ENCODE peak calls at places on chromosomes 11 and 22, in ten cellular contexts. One of them, this sample, is unnamed.

GRCh38 chr11:133936551-133936950 is 20.2 kb downstream of the IGSF9B start:
- ATAC-seq in RWPE2: no peak
- ATAC-seq in A549: no peak
- ATAC-seq in activated T-helper 17 cell treated with anti-CD3 and anti-CD28 coated beads, Interleukin-2, amount 50 U/mL, for 72 hours: no peak
- ATAC-seq in right cardiac atrium: no peak
- ATAC-seq in Panc1: no peak
- ATAC-seq in activated T-cell treated with anti-CD3 and anti-CD28 coated beads, Interleukin-2, amount 50 U/mL, for 4 hours: no peak
- ATAC-seq in pancreas: no peak
- ATAC-seq in upper lobe of right lung: no peak
- ATAC-seq in DND-41: no peak
- ATAC-seq in this sample: no peak

GRCh38 chr11:12238420-12238819 is 128.0 kb downstream of the MICAL2 start:
- ATAC-seq in RWPE2: no peak
- ATAC-seq in A549: no peak
- ATAC-seq in activated T-helper 17 cell treated with anti-CD3 and anti-CD28 coated beads, Interleukin-2, amount 50 U/mL, for 72 hours: no peak
- ATAC-seq in right cardiac atrium: peak
- ATAC-seq in Panc1: no peak
- ATAC-seq in activated T-cell treated with anti-CD3 and anti-CD28 coated beads, Interleukin-2, amount 50 U/mL, for 4 hours: no peak
- ATAC-seq in pancreas: no peak
- ATAC-seq in upper lobe of right lung: no peak
- ATAC-seq in DND-41: no peak
- ATAC-seq in this sample: no peak

GRCh38 chr11:117928818-117929567 is at the start of gene TMPRSS13:
- ATAC-seq in RWPE2: peak
- ATAC-seq in A549: no peak
- ATAC-seq in activated T-helper 17 cell treated with anti-CD3 and anti-CD28 coated beads, Interleukin-2, amount 50 U/mL, for 72 hours: no peak
- ATAC-seq in right cardiac atrium: no peak
- ATAC-seq in Panc1: no peak
- ATAC-seq in activated T-cell treated with anti-CD3 and anti-CD28 coated beads, Interleukin-2, amount 50 U/mL, for 4 hours: no peak
- ATAC-seq in pancreas: peak
- ATAC-seq in upper lobe of right lung: peak
- ATAC-seq in DND-41: no peak
- ATAC-seq in this sample: no peak

GRCh38 chr11:2549491-2549875 is 104.7 kb downstream of the KCNQ1 start:
- ATAC-seq in RWPE2: no peak
- ATAC-seq in A549: no peak
- ATAC-seq in activated T-helper 17 cell treated with anti-CD3 and anti-CD28 coated beads, Interleukin-2, amount 50 U/mL, for 72 hours: no peak
- ATAC-seq in right cardiac atrium: peak
- ATAC-seq in Panc1: no peak
- ATAC-seq in activated T-cell treated with anti-CD3 and anti-CD28 coated beads, Interleukin-2, amount 50 U/mL, for 4 hours: no peak
- ATAC-seq in pancreas: no peak
- ATAC-seq in upper lobe of right lung: peak
- ATAC-seq in DND-41: no peak
- ATAC-seq in this sample: no peak

GRCh38 chr11:48043111-48043997 is 63.0 kb downstream of the PTPRJ start:
- ATAC-seq in RWPE2: no peak
- ATAC-seq in A549: no peak
- ATAC-seq in activated T-helper 17 cell treated with anti-CD3 and anti-CD28 coated beads, Interleukin-2, amount 50 U/mL, for 72 hours: peak
- ATAC-seq in right cardiac atrium: no peak
- ATAC-seq in Panc1: no peak
- ATAC-seq in activated T-cell treated with anti-CD3 and anti-CD28 coated beads, Interleukin-2, amount 50 U/mL, for 4 hours: peak
- ATAC-seq in pancreas: no peak
- ATAC-seq in upper lobe of right lung: no peak
- ATAC-seq in DND-41: peak
- ATAC-seq in this sample: no peak

GRCh38 chr22:32579533-32580220 is 105.1 kb downstream of the FBXO7 start:
- ATAC-seq in RWPE2: no peak
- ATAC-seq in A549: no peak
- ATAC-seq in activated T-helper 17 cell treated with anti-CD3 and anti-CD28 coated beads, Interleukin-2, amount 50 U/mL, for 72 hours: no peak
- ATAC-seq in right cardiac atrium: peak
- ATAC-seq in Panc1: no peak
- ATAC-seq in activated T-cell treated with anti-CD3 and anti-CD28 coated beads, Interleukin-2, amount 50 U/mL, for 4 hours: no peak
- ATAC-seq in pancreas: no peak
- ATAC-seq in upper lobe of right lung: peak
- ATAC-seq in DND-41: no peak
- ATAC-seq in this sample: peak

GRCh38 chr11:67436459-67437081 is 912 bp downstream of the PTPRCAP start:
- ATAC-seq in RWPE2: peak
- ATAC-seq in A549: peak
- ATAC-seq in activated T-helper 17 cell treated with anti-CD3 and anti-CD28 coated beads, Interleukin-2, amount 50 U/mL, for 72 hours: peak
- ATAC-seq in right cardiac atrium: no peak
- ATAC-seq in Panc1: peak
- ATAC-seq in activated T-cell treated with anti-CD3 and anti-CD28 coated beads, Interleukin-2, amount 50 U/mL, for 4 hours: peak
- ATAC-seq in pancreas: peak
- ATAC-seq in upper lobe of right lung: peak
- ATAC-seq in DND-41: peak
- ATAC-seq in this sample: no peak

GRCh38 chr11:2778630-2779498 is 79.1 kb upstream of the KCNQ1OT1 start:
- ATAC-seq in RWPE2: peak
- ATAC-seq in A549: peak
- ATAC-seq in activated T-helper 17 cell treated with anti-CD3 and anti-CD28 coated beads, Interleukin-2, amount 50 U/mL, for 72 hours: no peak
- ATAC-seq in right cardiac atrium: peak
- ATAC-seq in Panc1: peak
- ATAC-seq in activated T-cell treated with anti-CD3 and anti-CD28 coated beads, Interleukin-2, amount 50 U/mL, for 4 hours: no peak
- ATAC-seq in pancreas: peak
- ATAC-seq in upper lobe of right lung: peak
- ATAC-seq in DND-41: no peak
- ATAC-seq in this sample: peak

GRCh38 chr11:58640386-58641023 is 18.0 kb downstream of the CNTF start:
- ATAC-seq in RWPE2: no peak
- ATAC-seq in A549: no peak
- ATAC-seq in activated T-helper 17 cell treated with anti-CD3 and anti-CD28 coated beads, Interleukin-2, amount 50 U/mL, for 72 hours: no peak
- ATAC-seq in right cardiac atrium: peak
- ATAC-seq in Panc1: no peak
- ATAC-seq in activated T-cell treated with anti-CD3 and anti-CD28 coated beads, Interleukin-2, amount 50 U/mL, for 4 hours: no peak
- ATAC-seq in pancreas: peak
- ATAC-seq in upper lobe of right lung: peak
- ATAC-seq in DND-41: peak
- ATAC-seq in this sample: no peak

GRCh38 chr11:61507962-61508824 is at the start of gene LRRC10B:
- ATAC-seq in RWPE2: no peak
- ATAC-seq in A549: no peak
- ATAC-seq in activated T-helper 17 cell treated with anti-CD3 and anti-CD28 coated beads, Interleukin-2, amount 50 U/mL, for 72 hours: peak
- ATAC-seq in right cardiac atrium: no peak
- ATAC-seq in Panc1: peak
- ATAC-seq in activated T-cell treated with anti-CD3 and anti-CD28 coated beads, Interleukin-2, amount 50 U/mL, for 4 hours: peak
- ATAC-seq in pancreas: peak
- ATAC-seq in upper lobe of right lung: peak
- ATAC-seq in DND-41: no peak
- ATAC-seq in this sample: no peak

GRCh38 chr11:128727811-128728431 is 34.0 kb downstream of the FLI1 start:
- ATAC-seq in RWPE2: no peak
- ATAC-seq in A549: no peak
- ATAC-seq in activated T-helper 17 cell treated with anti-CD3 and anti-CD28 coated beads, Interleukin-2, amount 50 U/mL, for 72 hours: no peak
- ATAC-seq in right cardiac atrium: no peak
- ATAC-seq in Panc1: no peak
- ATAC-seq in activated T-cell treated with anti-CD3 and anti-CD28 coated beads, Interleukin-2, amount 50 U/mL, for 4 hours: no peak
- ATAC-seq in pancreas: peak
- ATAC-seq in upper lobe of right lung: peak
- ATAC-seq in DND-41: no peak
- ATAC-seq in this sample: no peak

GRCh38 chr11:42598341-42598740 is 713.5 kb upstream of the API5 start:
- ATAC-seq in RWPE2: no peak
- ATAC-seq in A549: no peak
- ATAC-seq in activated T-helper 17 cell treated with anti-CD3 and anti-CD28 coated beads, Interleukin-2, amount 50 U/mL, for 72 hours: no peak
- ATAC-seq in right cardiac atrium: no peak
- ATAC-seq in Panc1: no peak
- ATAC-seq in activated T-cell treated with anti-CD3 and anti-CD28 coated beads, Interleukin-2, amount 50 U/mL, for 4 hours: no peak
- ATAC-seq in pancreas: no peak
- ATAC-seq in upper lobe of right lung: no peak
- ATAC-seq in DND-41: no peak
- ATAC-seq in this sample: no peak

GRCh38 chr22:19980766-19981165 is 35.9 kb downstream of the ARVCF start:
- ATAC-seq in RWPE2: no peak
- ATAC-seq in A549: no peak
- ATAC-seq in activated T-helper 17 cell treated with anti-CD3 and anti-CD28 coated beads, Interleukin-2, amount 50 U/mL, for 72 hours: no peak
- ATAC-seq in right cardiac atrium: no peak
- ATAC-seq in Panc1: no peak
- ATAC-seq in activated T-cell treated with anti-CD3 and anti-CD28 coated beads, Interleukin-2, amount 50 U/mL, for 4 hours: no peak
- ATAC-seq in pancreas: no peak
- ATAC-seq in upper lobe of right lung: no peak
- ATAC-seq in DND-41: no peak
- ATAC-seq in this sample: no peak

GRCh38 chr11:66331542-66332370 is 4.5 kb downstream of the RIN1 start:
- ATAC-seq in RWPE2: no peak
- ATAC-seq in A549: no peak
- ATAC-seq in activated T-helper 17 cell treated with anti-CD3 and anti-CD28 coated beads, Interleukin-2, amount 50 U/mL, for 72 hours: no peak
- ATAC-seq in right cardiac atrium: no peak
- ATAC-seq in Panc1: no peak
- ATAC-seq in activated T-cell treated with anti-CD3 and anti-CD28 coated beads, Interleukin-2, amount 50 U/mL, for 4 hours: no peak
- ATAC-seq in pancreas: no peak
- ATAC-seq in upper lobe of right lung: no peak
- ATAC-seq in DND-41: no peak
- ATAC-seq in this sample: no peak

GRCh38 chr22:44042822-44043221 is 18.7 kb downstream of the PARVB start:
- ATAC-seq in RWPE2: no peak
- ATAC-seq in A549: no peak
- ATAC-seq in activated T-helper 17 cell treated with anti-CD3 and anti-CD28 coated beads, Interleukin-2, amount 50 U/mL, for 72 hours: no peak
- ATAC-seq in right cardiac atrium: no peak
- ATAC-seq in Panc1: no peak
- ATAC-seq in activated T-cell treated with anti-CD3 and anti-CD28 coated beads, Interleukin-2, amount 50 U/mL, for 4 hours: no peak
- ATAC-seq in pancreas: no peak
- ATAC-seq in upper lobe of right lung: no peak
- ATAC-seq in DND-41: no peak
- ATAC-seq in this sample: no peak

GRCh38 chr11:115502636-115503082 is 1.6 kb downstream of the CADM1 start:
- ATAC-seq in RWPE2: no peak
- ATAC-seq in A549: no peak
- ATAC-seq in activated T-helper 17 cell treated with anti-CD3 and anti-CD28 coated beads, Interleukin-2, amount 50 U/mL, for 72 hours: no peak
- ATAC-seq in right cardiac atrium: no peak
- ATAC-seq in Panc1: peak
- ATAC-seq in activated T-cell treated with anti-CD3 and anti-CD28 coated beads, Interleukin-2, amount 50 U/mL, for 4 hours: no peak
- ATAC-seq in pancreas: no peak
- ATAC-seq in upper lobe of right lung: no peak
- ATAC-seq in DND-41: no peak
- ATAC-seq in this sample: no peak

GRCh38 chr11:8959546-8960166 is 4.6 kb downstream of the TMEM9B start:
- ATAC-seq in RWPE2: peak
- ATAC-seq in A549: peak
- ATAC-seq in activated T-helper 17 cell treated with anti-CD3 and anti-CD28 coated beads, Interleukin-2, amount 50 U/mL, for 72 hours: peak
- ATAC-seq in right cardiac atrium: peak
- ATAC-seq in Panc1: peak
- ATAC-seq in activated T-cell treated with anti-CD3 and anti-CD28 coated beads, Interleukin-2, amount 50 U/mL, for 4 hours: peak
- ATAC-seq in pancreas: peak
- ATAC-seq in upper lobe of right lung: peak
- ATAC-seq in DND-41: no peak
- ATAC-seq in this sample: peak

GRCh38 chr11:117084992-117085391 is 13.2 kb downstream of the SIK3 start:
- ATAC-seq in RWPE2: no peak
- ATAC-seq in A549: peak
- ATAC-seq in activated T-helper 17 cell treated with anti-CD3 and anti-CD28 coated beads, Interleukin-2, amount 50 U/mL, for 72 hours: no peak
- ATAC-seq in right cardiac atrium: peak
- ATAC-seq in Panc1: peak
- ATAC-seq in activated T-cell treated with anti-CD3 and anti-CD28 coated beads, Interleukin-2, amount 50 U/mL, for 4 hours: no peak
- ATAC-seq in pancreas: peak
- ATAC-seq in upper lobe of right lung: no peak
- ATAC-seq in DND-41: no peak
- ATAC-seq in this sample: no peak

GRCh38 chr11:76999597-76999996 is 34.6 kb upstream of the B3GNT6 start:
- ATAC-seq in RWPE2: no peak
- ATAC-seq in A549: no peak
- ATAC-seq in activated T-helper 17 cell treated with anti-CD3 and anti-CD28 coated beads, Interleukin-2, amount 50 U/mL, for 72 hours: no peak
- ATAC-seq in right cardiac atrium: no peak
- ATAC-seq in Panc1: no peak
- ATAC-seq in activated T-cell treated with anti-CD3 and anti-CD28 coated beads, Interleukin-2, amount 50 U/mL, for 4 hours: no peak
- ATAC-seq in pancreas: no peak
- ATAC-seq in upper lobe of right lung: no peak
- ATAC-seq in DND-41: no peak
- ATAC-seq in this sample: no peak

GRCh38 chr22:35758394-35758793 is 40.7 kb downstream of the APOL5 start:
- ATAC-seq in RWPE2: no peak
- ATAC-seq in A549: no peak
- ATAC-seq in activated T-helper 17 cell treated with anti-CD3 and anti-CD28 coated beads, Interleukin-2, amount 50 U/mL, for 72 hours: no peak
- ATAC-seq in right cardiac atrium: no peak
- ATAC-seq in Panc1: no peak
- ATAC-seq in activated T-cell treated with anti-CD3 and anti-CD28 coated beads, Interleukin-2, amount 50 U/mL, for 4 hours: no peak
- ATAC-seq in pancreas: no peak
- ATAC-seq in upper lobe of right lung: no peak
- ATAC-seq in DND-41: no peak
- ATAC-seq in this sample: no peak

GRCh38 chr11:67082071-67082791 is 25.6 kb downstream of the RHOD start:
- ATAC-seq in RWPE2: no peak
- ATAC-seq in A549: no peak
- ATAC-seq in activated T-helper 17 cell treated with anti-CD3 and anti-CD28 coated beads, Interleukin-2, amount 50 U/mL, for 72 hours: no peak
- ATAC-seq in right cardiac atrium: peak
- ATAC-seq in Panc1: no peak
- ATAC-seq in activated T-cell treated with anti-CD3 and anti-CD28 coated beads, Interleukin-2, amount 50 U/mL, for 4 hours: no peak
- ATAC-seq in pancreas: peak
- ATAC-seq in upper lobe of right lung: no peak
- ATAC-seq in DND-41: peak
- ATAC-seq in this sample: no peak